ENCODE peak calls at places on chromosomes 12 and 14, in six cellular contexts. Z, S, B, T, Q and L are unnamed samples.

GRCh38 chr12:125097427-125097826 is 32.2 kb downstream of the AACS start:
- DNase-seq in Z (no peak), S (no peak), B (no peak), T (no peak), Q (no peak), L (no peak)

GRCh38 chr12:104930388-104931326 is 27.4 kb downstream of the SLC41A2 start:
- DNase-seq in Z (peak), S (no peak), B (no peak), T (no peak), Q (no peak), L (peak)

GRCh38 chr12:12722351-12723146 is 5.4 kb downstream of the CDKN1B start:
- DNase-seq in Z (peak), S (no peak), B (no peak), T (no peak), Q (no peak), L (peak)

GRCh38 chr14:26839481-26839880 is 241.6 kb upstream of the NOVA1 start:
- DNase-seq in Z (no peak), S (no peak), B (no peak), T (no peak), Q (no peak), L (no peak)

GRCh38 chr12:49170924-49171323 is 18.0 kb downstream of the TUBA1A start:
- DNase-seq in Z (no peak), S (no peak), B (no peak), T (no peak), Q (no peak), L (no peak)

GRCh38 chr12:6182279-6182898 is 17.8 kb upstream of the CD9 start:
- DNase-seq in Z (peak), S (peak), B (no peak), T (no peak), Q (no peak), L (peak)

GRCh38 chr14:72606879-72607278 is 287.0 kb downstream of the DPF3 start:
- DNase-seq in Z (no peak), S (no peak), B (no peak), T (no peak), Q (no peak), L (no peak)

GRCh38 chr12:103093499-103094106 is 136.1 kb downstream of the ASCL1 start:
- DNase-seq in Z (no peak), S (no peak), B (no peak), T (no peak), Q (peak), L (no peak)

GRCh38 chr14:101174522-101174838 is 271.0 kb upstream of the RTL1 start:
- DNase-seq in Z (no peak), S (no peak), B (no peak), T (no peak), Q (no peak), L (no peak)

GRCh38 chr12:128613821-128614220 is 209.9 kb downstream of the SLC15A4 start:
- DNase-seq in Z (no peak), S (peak), B (no peak), T (no peak), Q (peak), L (no peak)

GRCh38 chr12:58176296-58176869 is 235.0 kb downstream of the ATP23 start:
- DNase-seq in Z (peak), S (peak), B (peak), T (peak), Q (peak), L (peak)

GRCh38 chr12:84922721-84923120 is 10.1 kb upstream of the SLC6A15 start:
- DNase-seq in Z (peak), S (no peak), B (no peak), T (no peak), Q (no peak), L (peak)

GRCh38 chr12:63206494-63206893 is 55.5 kb upstream of the AVPR1A start:
- DNase-seq in Z (no peak), S (no peak), B (no peak), T (no peak), Q (no peak), L (no peak)

GRCh38 chr14:51448831-51449665 is 202.7 kb upstream of the FRMD6 start:
- DNase-seq in Z (peak), S (no peak), B (no peak), T (no peak), Q (no peak), L (peak)

GRCh38 chr14:103762547-103762946 is 46.9 kb downstream of the ZFYVE21 start:
- DNase-seq in Z (no peak), S (no peak), B (no peak), T (no peak), Q (no peak), L (no peak)

GRCh38 chr12:1779783-1780182 is 40.6 kb upstream of the LRTM2 start:
- DNase-seq in Z (no peak), S (no peak), B (no peak), T (no peak), Q (no peak), L (peak)

GRCh38 chr12:31712877-31713276 is 15.9 kb downstream of the AMN1 start:
- DNase-seq in Z (no peak), S (no peak), B (no peak), T (no peak), Q (no peak), L (no peak)

GRCh38 chr12:127306604-127307215 is 960.3 kb upstream of the TMEM132C start:
- DNase-seq in Z (no peak), S (no peak), B (no peak), T (no peak), Q (no peak), L (no peak)

GRCh38 chr14:33530358-33530757 is 420.5 kb downstream of the EGLN3 start:
- DNase-seq in Z (no peak), S (no peak), B (no peak), T (no peak), Q (no peak), L (no peak)

GRCh38 chr12:104578453-104578852 is 121.7 kb downstream of the CHST11 start:
- DNase-seq in Z (peak), S (no peak), B (no peak), T (no peak), Q (peak), L (peak)

GRCh38 chr14:68936980-68937379 is 42.1 kb downstream of the ACTN1 start:
- DNase-seq in Z (no peak), S (no peak), B (no peak), T (no peak), Q (peak), L (no peak)

GRCh38 chr12:1966561-1967211 is 37.6 kb downstream of the DCP1B start:
- DNase-seq in Z (no peak), S (no peak), B (no peak), T (no peak), Q (no peak), L (no peak)

GRCh38 chr14:64520699-64521098 is 16.1 kb downstream of the ZBTB1 start:
- DNase-seq in Z (no peak), S (no peak), B (no peak), T (no peak), Q (no peak), L (no peak)

GRCh38 chr12:96194901-96195844 is 998 bp downstream of the ELK3 start:
- DNase-seq in Z (peak), S (peak), B (no peak), T (no peak), Q (peak), L (peak)

GRCh38 chr12:13404111-13404628 is 207.6 kb downstream of the EMP1 start:
- DNase-seq in Z (no peak), S (no peak), B (no peak), T (no peak), Q (no peak), L (no peak)

GRCh38 chr14:105761842-105762241 is 235.5 kb downstream of the TMEM121 start:
- DNase-seq in Z (no peak), S (no peak), B (no peak), T (no peak), Q (no peak), L (no peak)

GRCh38 chr14:33737446-33737845 is 213.4 kb downstream of the EGLN3 start:
- DNase-seq in Z (peak), S (no peak), B (no peak), T (no peak), Q (no peak), L (no peak)

GRCh38 chr12:3537916-3538690 is 47.1 kb downstream of the PRMT8 start:
- DNase-seq in Z (no peak), S (peak), B (no peak), T (no peak), Q (no peak), L (no peak)

GRCh38 chr12:124862768-124863408 is 776 bp downstream of the SCARB1 start:
- DNase-seq in Z (peak), S (no peak), B (no peak), T (no peak), Q (peak), L (no peak)

GRCh38 chr12:61546296-61546695 is 713.9 kb upstream of the USP15 start:
- DNase-seq in Z (no peak), S (peak), B (no peak), T (no peak), Q (peak), L (no peak)

GRCh38 chr12:16515666-16516065 is 90.3 kb downstream of the LMO3 start:
- DNase-seq in Z (no peak), S (no peak), B (no peak), T (no peak), Q (no peak), L (peak)

GRCh38 chr12:45042599-45042998 is 8.3 kb downstream of the DBX2 start:
- DNase-seq in Z (no peak), S (no peak), B (no peak), T (no peak), Q (no peak), L (no peak)

GRCh38 chr14:105165761-105166485 is 2.7 kb downstream of the JAG2 start:
- DNase-seq in Z (no peak), S (no peak), B (no peak), T (no peak), Q (no peak), L (no peak)

GRCh38 chr12:3832738-3833137 is 40.5 kb downstream of the PARP11 start:
- DNase-seq in Z (no peak), S (no peak), B (no peak), T (no peak), Q (no peak), L (peak)

GRCh38 chr12:2126676-2127406 is 74.1 kb downstream of the CACNA1C start:
- DNase-seq in Z (no peak), S (no peak), B (no peak), T (no peak), Q (no peak), L (no peak)

GRCh38 chr14:64788706-64789105 is 84.5 kb downstream of the PLEKHG3 start:
- DNase-seq in Z (peak), S (no peak), B (no peak), T (no peak), Q (no peak), L (peak)

GRCh38 chr12:14369322-14369721 is 3.8 kb downstream of the ATF7IP start:
- DNase-seq in Z (no peak), S (no peak), B (no peak), T (no peak), Q (no peak), L (no peak)

GRCh38 chr14:57078054-57078453 is 190.7 kb downstream of the EXOC5 start:
- DNase-seq in Z (no peak), S (no peak), B (no peak), T (no peak), Q (no peak), L (no peak)

GRCh38 chr12:116365114-116365513 is 87.6 kb upstream of the MED13L start:
- DNase-seq in Z (no peak), S (no peak), B (no peak), T (no peak), Q (no peak), L (no peak)

GRCh38 chr12:71846322-71846940 is 6.9 kb downstream of the TBC1D15 start:
- DNase-seq in Z (peak), S (no peak), B (no peak), T (no peak), Q (peak), L (peak)

GRCh38 chr14:89215166-89215940 is 201.7 kb downstream of the FOXN3 start:
- DNase-seq in Z (no peak), S (no peak), B (no peak), T (no peak), Q (no peak), L (no peak)
- H3K18ac ChIP-seq in Z (no peak), S (no peak), B (no peak), T (no peak), Q (no peak), L (no peak)

GRCh38 chr12:106142591-106143261 is 4.0 kb upstream of the NUAK1 start:
- DNase-seq in Z (no peak), S (no peak), B (no peak), T (no peak), Q (no peak), L (no peak)
- H2BK15ac ChIP-seq in Z (no peak), S (no peak), B (no peak), T (peak), Q (no peak), L (no peak)

GRCh38 chr14:61337893-61338292 is 16.5 kb downstream of the PRKCH start:
- DNase-seq in Z (no peak), S (no peak), B (no peak), T (no peak), Q (no peak), L (no peak)
- H3K18ac ChIP-seq in Z (no peak), S (no peak), B (no peak), T (no peak), Q (no peak), L (no peak)

GRCh38 chr14:31672709-31673108 is 111.5 kb downstream of the NUBPL start:
- DNase-seq in Z (no peak), S (no peak), B (no peak), T (no peak), Q (no peak), L (no peak)
- H2BK15ac ChIP-seq in Z (no peak), S (no peak), B (no peak), T (no peak), Q (no peak), L (no peak)

DNA sequence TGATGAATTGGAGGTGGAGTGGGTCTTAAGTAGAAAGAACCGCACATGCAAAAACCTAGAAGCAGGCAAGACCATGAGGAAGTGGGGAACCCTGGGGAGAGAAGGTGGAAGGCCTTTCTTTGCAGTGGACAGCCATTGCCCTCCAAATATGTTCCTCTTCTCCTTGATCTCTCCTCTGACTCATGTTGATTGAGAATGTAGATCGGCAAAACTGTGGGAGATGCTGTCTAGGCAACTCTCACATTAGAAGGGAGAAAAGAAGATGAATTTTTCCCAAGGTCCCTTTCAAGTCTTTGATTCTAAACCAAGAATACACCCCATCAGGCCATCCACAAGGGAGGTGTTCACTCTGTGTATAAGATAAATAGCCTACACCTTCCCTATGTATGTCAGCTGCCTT is 257.5 kb downstream of the MSRB3 start:
- DNase-seq in Z (peak), S (no peak), B (no peak), T (no peak), Q (no peak), L (peak)
- H3K18ac ChIP-seq in Z (peak), S (no peak), B (no peak), T (no peak), Q (no peak), L (peak)

GRCh38 chr14:77184396-77185092 is 2.9 kb downstream of the TMEM63C start:
- DNase-seq in Z (no peak), S (no peak), B (no peak), T (no peak), Q (no peak), L (no peak)

GRCh38 chr14:77181603-77182437 is at the start of gene TMEM63C:
- DNase-seq in Z (no peak), S (peak), B (peak), T (peak), Q (peak), L (no peak)

GRCh38 chr14:77185093-77185465 is 3.5 kb downstream of the TMEM63C start:
- DNase-seq in Z (no peak), S (no peak), B (no peak), T (no peak), Q (no peak), L (no peak)

GRCh38 chr14:77181124-77181602 is 435 bp upstream of the TMEM63C start:
- DNase-seq in Z (no peak), S (no peak), B (no peak), T (no peak), Q (no peak), L (no peak)

GRCh38 chr14:77183896-77184295 is 2.3 kb downstream of the TMEM63C start:
- DNase-seq in Z (no peak), S (no peak), B (no peak), T (no peak), Q (no peak), L (no peak)
- H2BK15ac ChIP-seq in Z (no peak), S (no peak), B (no peak), T (no peak), Q (no peak), L (no peak)

GRCh38 chr12:19036673-19037357 is 92.7 kb upstream of the PLEKHA5 start:
- DNase-seq in Z (peak), S (no peak), B (no peak), T (no peak), Q (no peak), L (peak)
- H3K18ac ChIP-seq in Z (peak), S (no peak), B (no peak), T (no peak), Q (no peak), L (no peak)

DNA sequence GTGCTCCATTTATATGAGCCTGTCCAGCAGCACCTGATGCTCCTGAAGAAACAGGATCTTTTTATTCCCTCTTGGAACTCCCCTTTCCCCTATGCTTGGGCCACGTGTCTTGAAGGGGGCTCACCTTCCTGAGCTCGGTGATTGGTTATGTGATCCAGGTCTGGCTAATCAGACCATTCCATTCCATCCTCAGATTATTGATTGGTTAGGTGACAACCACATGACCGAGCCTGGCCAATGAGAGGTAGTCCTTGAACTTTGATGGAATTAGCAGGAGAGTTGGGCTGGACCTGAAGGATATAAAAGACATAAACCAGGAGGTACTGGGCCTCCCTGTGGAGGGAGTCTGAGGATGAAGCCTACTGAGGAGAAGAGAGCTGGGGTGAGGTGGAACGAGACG is 216.6 kb upstream of the LHX5 start:
- DNase-seq in Z (no peak), S (no peak), B (no peak), T (no peak), Q (no peak), L (no peak)
- H2BK15ac ChIP-seq in Z (no peak), S (no peak), B (no peak), T (no peak), Q (no peak), L (no peak)

GRCh38 chr14:92581206-92581605 is 67.6 kb downstream of the RIN3 start:
- DNase-seq in Z (no peak), S (no peak), B (no peak), T (no peak), Q (no peak), L (no peak)

GRCh38 chr14:92584856-92585255 is 71.3 kb downstream of the RIN3 start:
- DNase-seq in Z (peak), S (no peak), B (no peak), T (no peak), Q (no peak), L (no peak)

GRCh38 chr14:92581966-92582566 is 68.5 kb downstream of the RIN3 start:
- DNase-seq in Z (no peak), S (no peak), B (no peak), T (no peak), Q (no peak), L (no peak)

GRCh38 chr14:92584221-92584620 is 70.6 kb downstream of the RIN3 start:
- DNase-seq in Z (no peak), S (no peak), B (no peak), T (no peak), Q (no peak), L (no peak)

DNA sequence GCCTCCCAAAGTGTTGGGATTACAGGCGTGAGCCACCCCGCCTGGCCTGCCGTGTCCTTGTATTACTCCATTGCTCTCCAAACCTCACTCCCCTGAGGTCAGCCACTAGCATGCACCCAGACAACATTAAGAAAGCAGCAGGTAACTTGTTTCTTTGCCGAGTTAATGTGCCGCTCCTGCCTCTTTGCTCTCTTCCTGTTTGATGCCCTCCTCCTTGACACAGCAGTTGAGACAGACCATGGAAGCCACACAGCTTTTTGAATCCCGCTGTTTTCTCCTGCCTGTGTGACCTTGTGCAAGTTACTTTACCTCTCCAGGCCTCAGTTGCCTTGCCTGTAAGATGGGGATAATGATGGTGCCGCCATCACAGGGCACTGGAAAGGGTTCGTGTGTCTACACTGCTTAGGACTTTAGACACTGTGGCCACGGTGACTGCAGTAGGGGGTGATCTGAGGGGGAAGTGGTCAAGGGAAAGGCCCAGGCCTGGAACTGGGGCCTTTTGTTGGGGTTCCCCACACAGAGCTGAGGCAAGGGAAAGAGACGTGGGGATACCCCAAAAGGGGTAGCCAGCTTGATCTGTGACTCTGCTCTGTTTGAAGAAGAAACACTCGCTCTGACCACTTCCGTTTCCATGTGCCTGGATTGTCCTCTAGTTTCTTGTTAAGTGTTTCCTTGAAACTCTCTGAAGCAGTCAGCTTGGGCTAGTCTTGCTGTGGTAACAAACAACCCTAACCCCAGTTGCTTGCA is 69.3 kb downstream of the RIN3 start:
- DNase-seq in Z (no peak), S (no peak), B (no peak), T (no peak), Q (no peak), L (no peak)
- H3K18ac ChIP-seq in Z (no peak), S (no peak), B (no peak), T (no peak), Q (no peak), L (no peak)

GRCh38 chr14:41986083-41986645 is 379.5 kb downstream of the LRFN5 start:
- DNase-seq in Z (no peak), S (no peak), B (no peak), T (no peak), Q (no peak), L (no peak)
- H2BK15ac ChIP-seq in Z (no peak), S (no peak), B (no peak), T (no peak), Q (no peak), L (no peak)